ENCODE peak calls at places on chromosomes 6 and 20, in six cellular contexts. C is esophagus squamous epithelium; T is CD8-positive, alpha-beta T cell; Y is AG04449; B is MM.1S; Q is GM23248. K is an unnamed sample.

GRCh38 chr6:105259912-105260889 is 80.4 kb upstream of the POPDC3 start:
- DNase-seq in C (no peak), T (no peak), Y (no peak), B (no peak), Q (no peak), K (no peak)

GRCh38 chr20:5393218-5393870 is 76.6 kb upstream of the PROKR2 start:
- DNase-seq in C (no peak), T (no peak), Y (no peak), B (no peak), Q (no peak), K (no peak)

GRCh38 chr20:20010639-20011500 is 6.3 kb upstream of the NAA20 start:
- DNase-seq in C (no peak), T (no peak), Y (no peak), B (no peak), Q (peak), K (no peak)

GRCh38 chr6:44036699-44037101 is 90.6 kb downstream of the MRPL14 start:
- DNase-seq in C (no peak), T (no peak), Y (no peak), B (no peak), Q (no peak), K (no peak)

GRCh38 chr20:62926229-62927127 is at the start of gene DIDO1:
- DNase-seq in C (peak), T (peak), Y (no peak), B (peak), Q (peak), K (peak)

GRCh38 chr6:142893088-142893487 is 51.9 kb downstream of the HIVEP2 start:
- DNase-seq in C (no peak), T (no peak), Y (no peak), B (no peak), Q (peak), K (no peak)

GRCh38 chr6:156699017-156699421 is 78.2 kb upstream of the ARID1B start:
- DNase-seq in C (no peak), T (no peak), Y (no peak), B (no peak), Q (peak), K (no peak)

GRCh38 chr20:59047938-59048680 is 5.5 kb upstream of the PRELID3B start:
- DNase-seq in C (no peak), T (no peak), Y (no peak), B (no peak), Q (peak), K (no peak)

GRCh38 chr6:52571099-52571755 is 5.6 kb downstream of the TRAM2 start:
- DNase-seq in C (no peak), T (no peak), Y (no peak), B (no peak), Q (peak), K (no peak)

GRCh38 chr6:85300581-85300980 is 149.3 kb upstream of the NT5E start:
- DNase-seq in C (no peak), T (no peak), Y (no peak), B (no peak), Q (no peak), K (no peak)
- H3K4me3 ChIP-seq in C (no peak), T (no peak), Y (no peak), B (no peak), Q (no peak), K (no peak)

GRCh38 chr6:149285626-149286025 is 31.9 kb upstream of the TAB2 start:
- DNase-seq in C (no peak), T (no peak), Y (no peak), B (no peak), Q (no peak), K (no peak)

GRCh38 chr6:149286905-149287304 is 30.6 kb upstream of the TAB2 start:
- DNase-seq in C (no peak), T (no peak), Y (no peak), B (peak), Q (no peak), K (no peak)

GRCh38 chr6:149289192-149289741 is 28.2 kb upstream of the TAB2 start:
- DNase-seq in C (no peak), T (no peak), Y (no peak), B (no peak), Q (no peak), K (no peak)

GRCh38 chr6:149293244-149293643 is 24.3 kb upstream of the TAB2 start:
- DNase-seq in C (no peak), T (no peak), Y (no peak), B (no peak), Q (no peak), K (no peak)

GRCh38 chr6:149289966-149290365 is 27.5 kb upstream of the TAB2 start:
- DNase-seq in C (no peak), T (no peak), Y (no peak), B (no peak), Q (no peak), K (no peak)
- H3K4me3 ChIP-seq in C (no peak), T (no peak), Y (no peak), B (no peak), Q (no peak), K (no peak)

DNA sequence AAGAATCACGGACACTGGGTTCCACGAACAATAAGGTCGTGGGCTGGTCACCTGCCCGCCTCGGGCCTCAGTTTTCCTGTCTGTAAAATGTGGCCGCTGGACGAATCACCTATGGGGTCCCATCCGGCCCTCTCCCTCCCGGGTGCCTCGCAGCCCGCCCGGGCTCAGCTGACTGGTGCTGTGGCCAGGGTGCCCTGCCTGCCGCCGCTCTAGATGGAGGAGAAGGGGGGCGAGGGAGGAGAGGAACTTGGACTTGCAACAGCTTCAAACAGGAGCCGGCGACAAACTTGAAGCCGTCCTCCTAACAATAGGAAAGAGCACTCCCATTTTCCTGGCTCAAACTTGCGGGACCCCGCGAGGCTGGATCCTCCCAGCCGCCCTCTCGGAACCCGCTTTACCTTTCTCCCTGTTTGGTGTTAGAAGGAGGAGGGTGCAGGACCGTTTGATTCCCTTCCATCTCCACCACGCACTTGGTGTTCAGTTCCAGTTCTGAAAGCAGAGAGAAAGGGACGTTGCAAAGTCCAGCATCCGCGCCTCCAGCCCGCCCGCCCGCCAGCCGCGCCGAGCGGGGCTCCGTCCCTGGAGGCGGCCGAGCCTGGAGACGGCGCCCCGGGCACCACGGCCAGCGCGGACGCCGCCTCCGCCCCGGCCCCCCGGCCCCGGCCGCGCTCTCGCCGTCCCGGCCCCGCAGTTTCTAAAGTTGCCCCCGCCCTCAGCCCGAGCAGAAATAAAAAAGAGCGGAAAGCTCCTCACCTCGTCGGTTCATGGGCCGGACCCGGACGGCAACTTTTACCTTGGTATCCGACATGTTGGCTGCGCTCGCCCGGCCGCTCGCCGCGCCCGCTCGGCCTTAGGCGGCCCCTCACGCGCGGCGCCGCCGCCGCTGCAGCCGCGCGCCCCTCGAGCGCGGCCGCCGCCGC is 519 bp downstream of the KIF13A start:
- DNase-seq in C (peak), T (peak), Y (no peak), B (peak), Q (peak), K (peak)
- H3K4me3 ChIP-seq in C (peak), T (no peak), Y (peak), B (peak), Q (peak), K (peak)

GRCh38 chr6:116616757-116617093 is 446 bp downstream of the RSPH4A start:
- DNase-seq in C (no peak), T (no peak), Y (no peak), B (peak), Q (peak), K (peak)
- H3K4me3 ChIP-seq in C (peak), T (peak), Y (peak), B (peak), Q (peak), K (peak)

GRCh38 chr20:22583773-22584629 is at the start of gene FOXA2:
- DNase-seq in C (no peak), T (no peak), Y (no peak), B (no peak), Q (no peak), K (peak)
- H3K4me3 ChIP-seq in C (peak), T (no peak), Y (no peak), B (no peak), Q (no peak), K (peak)

K was measured in H7.